ENCODE peak calls at places on chromosomes 11 and 22, in ten cellular contexts. C is OCI-LY7, G is IMR-90, X is heart right ventricle, P is uterus, E is gastrocnemius medialis, B is tibial nerve, T is DND-41, F is sigmoid colon, N is endodermal cell. K is an unnamed sample. For H3K36me3, the result is how much of the 10 kb centered on the place peaks cover.

GRCh38 chr11:61731956-61732675 is 20.3 kb upstream of the MYRF start:
- DNase-seq in C (no peak), G (no peak), X (no peak), P (no peak), E (no peak), B (no peak), T (no peak), F (no peak), N (no peak), K (no peak)

GRCh38 chr11:10612217-10612862 is 43.9 kb upstream of the LYVE1 start:
- DNase-seq in C (no peak), G (no peak), X (no peak), P (no peak), E (no peak), B (no peak), T (no peak), F (no peak), N (no peak), K (no peak)

GRCh38 chr11:116605543-116605942 is 167.2 kb downstream of the BUD13 start:
- DNase-seq in C (peak), G (peak), X (no peak), P (no peak), E (no peak), B (no peak), T (peak), F (peak), N (peak), K (no peak)

GRCh38 chr11:116641561-116642045 is 131.2 kb downstream of the BUD13 start:
- DNase-seq in C (peak), G (no peak), X (peak), P (peak), E (peak), B (no peak), T (peak), F (no peak), N (peak), K (peak)

GRCh38 chr22:29798318-29798717 is 31.1 kb downstream of the UQCR10 start:
- DNase-seq in C (peak), G (no peak), X (no peak), P (no peak), E (no peak), B (no peak), T (peak), F (no peak), N (no peak), K (no peak)

GRCh38 chr22:39496131-39496838 is 5.8 kb upstream of the MIEF1 start:
- DNase-seq in C (peak), G (peak), X (peak), P (peak), E (peak), B (peak), T (peak), F (peak), N (peak), K (peak)

GRCh38 chr11:8810331-8811301 is 100.4 kb upstream of the AKIP1 start:
- DNase-seq in C (no peak), G (peak), X (peak), P (peak), E (peak), B (peak), T (no peak), F (peak), N (peak), K (peak)

GRCh38 chr22:46659791-46660186 is 39.6 kb downstream of the GRAMD4 start:
- DNase-seq in C (no peak), G (no peak), X (no peak), P (no peak), E (peak), B (no peak), T (no peak), F (no peak), N (no peak), K (no peak)

GRCh38 chr22:18954941-18955571 is 19.0 kb upstream of the PRODH start:
- DNase-seq in C (no peak), G (no peak), X (no peak), P (no peak), E (no peak), B (no peak), T (no peak), F (peak), N (no peak), K (no peak)

GRCh38 chr22:48257690-48258065 is 1495.2 kb downstream of the TBC1D22A start:
- DNase-seq in C (no peak), G (no peak), X (no peak), P (peak), E (no peak), B (no peak), T (no peak), F (no peak), N (peak), K (peak)

GRCh38 chr11:81224396-81224795 is 1509.3 kb downstream of the FAM181B start:
- DNase-seq in C (no peak), G (no peak), X (no peak), P (no peak), E (no peak), B (no peak), T (no peak), F (no peak), N (no peak), K (no peak)

GRCh38 chr11:73157141-73158010 is 15.3 kb upstream of the FCHSD2 start:
- DNase-seq in C (peak), G (peak), X (peak), P (peak), E (peak), B (no peak), T (no peak), F (peak), N (peak), K (no peak)

GRCh38 chr11:84671325-84672019 is 955.7 kb downstream of the DLG2 start:
- DNase-seq in C (no peak), G (no peak), X (no peak), P (no peak), E (no peak), B (no peak), T (no peak), F (no peak), N (no peak), K (no peak)

GRCh38 chr22:41672780-41673509 is 15.7 kb downstream of the SNU13 start:
- DNase-seq in C (peak), G (no peak), X (no peak), P (no peak), E (no peak), B (no peak), T (no peak), F (no peak), N (no peak), K (no peak)

GRCh38 chr11:84722583-84723108 is 904.5 kb downstream of the DLG2 start:
- DNase-seq in C (peak), G (no peak), X (no peak), P (no peak), E (no peak), B (no peak), T (no peak), F (no peak), N (peak), K (no peak)

GRCh38 chr11:1834132-1834610 is 619 bp upstream of the SYT8 start:
- DNase-seq in C (no peak), G (no peak), X (peak), P (no peak), E (peak), B (no peak), T (no peak), F (no peak), N (no peak), K (peak)

GRCh38 chr11:57514538-57515331 is 767 bp downstream of the SLC43A1 start:
- DNase-seq in C (peak), G (peak), X (peak), P (peak), E (peak), B (peak), T (peak), F (peak), N (peak), K (peak)

GRCh38 chr11:95922536-95923440 is 1.1 kb downstream of the MTMR2 start:
- DNase-seq in C (no peak), G (no peak), X (no peak), P (no peak), E (no peak), B (no peak), T (no peak), F (no peak), N (no peak), K (no peak)

DNA sequence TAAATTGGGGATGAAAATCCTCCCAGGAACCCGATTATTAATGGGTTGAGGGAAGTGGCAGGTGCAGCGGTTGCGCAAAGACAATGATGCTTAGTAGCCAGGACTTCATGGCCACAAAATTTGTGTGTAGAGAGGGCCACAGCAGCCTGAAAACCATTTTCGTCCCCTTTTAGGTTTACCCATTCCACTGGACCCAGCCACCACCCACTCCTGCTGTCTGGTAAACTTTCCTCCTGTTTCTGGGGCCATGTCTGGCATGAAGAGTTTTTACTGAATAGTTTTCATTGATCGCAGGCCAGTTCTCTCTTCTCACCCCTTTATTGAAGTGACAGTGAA is 69.5 kb upstream of the SYT13 start:
- DNase-seq in C (no peak), G (no peak), X (no peak), P (no peak), E (no peak), B (no peak), T (no peak), F (no peak), N (no peak), K (no peak)
- H3K27ac ChIP-seq in C (no peak), G (no peak), X (peak), P (peak), E (peak), B (peak), T (no peak), F (peak), N (no peak), K (peak)

DNA sequence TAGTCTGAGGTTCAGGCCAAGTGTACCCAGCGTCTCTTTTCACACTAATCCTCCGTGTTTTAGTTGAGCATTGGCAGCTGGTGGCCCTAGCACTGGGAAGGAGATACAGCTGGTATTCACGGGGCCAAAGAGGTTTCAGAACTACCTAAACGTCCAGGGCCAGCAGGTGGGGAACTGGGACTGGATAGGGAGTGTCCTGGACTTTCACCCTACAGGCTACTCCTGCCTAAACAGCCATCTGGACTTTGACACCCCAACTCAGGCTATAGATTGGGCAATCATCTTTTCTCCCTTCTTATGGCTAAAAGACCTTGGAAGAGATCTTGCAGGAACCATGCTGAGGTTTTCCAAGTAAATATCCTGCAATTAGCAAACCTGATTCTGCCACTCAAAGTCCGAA is 2.8 kb downstream of the SPON1 start:
- DNase-seq in C (no peak), G (no peak), X (no peak), P (no peak), E (no peak), B (no peak), T (no peak), F (no peak), N (peak), K (no peak)
- TF ChIP-seq CTCF in C (no peak), G (no peak), X (no peak), P (no peak), E (no peak), B (no peak), T (no peak), F (no peak), N (no peak), K (no peak)

GRCh38 chr11:44079376-44079775 is 13.3 kb downstream of the ACCS start:
- DNase-seq in C (no peak), G (no peak), X (no peak), P (no peak), E (no peak), B (no peak), T (no peak), F (no peak), N (no peak), K (no peak)

GRCh38 chr11:44082645-44083044 is 12.8 kb upstream of the EXT2 start:
- DNase-seq in C (no peak), G (no peak), X (no peak), P (no peak), E (no peak), B (no peak), T (no peak), F (no peak), N (no peak), K (no peak)

GRCh38 chr11:44080951-44081350 is 14.5 kb upstream of the EXT2 start:
- DNase-seq in C (no peak), G (no peak), X (no peak), P (no peak), E (no peak), B (no peak), T (no peak), F (no peak), N (no peak), K (no peak)

GRCh38 chr11:44083433-44083832 is 12.0 kb upstream of the EXT2 start:
- DNase-seq in C (no peak), G (no peak), X (no peak), P (no peak), E (no peak), B (no peak), T (no peak), F (no peak), N (no peak), K (no peak)

GRCh38 chr11:44078794-44079193 is 12.7 kb downstream of the ACCS start:
- DNase-seq in C (no peak), G (no peak), X (no peak), P (no peak), E (no peak), B (no peak), T (no peak), F (no peak), N (peak), K (no peak)
- H3K36me3 ChIP-seq in C (under half), G (under half), X (under half), P (under half), E (under half), B (half or more), T (under half), F (under half), N (under half), K (under half)

GRCh38 chr22:27260087-27260730 is 541.3 kb downstream of the MN1 start:
- DNase-seq in C (no peak), G (no peak), X (no peak), P (no peak), E (no peak), B (no peak), T (no peak), F (no peak), N (no peak), K (no peak)

GRCh38 chr22:27258773-27259172 is 542.8 kb downstream of the MN1 start:
- DNase-seq in C (no peak), G (no peak), X (no peak), P (no peak), E (no peak), B (no peak), T (no peak), F (no peak), N (no peak), K (no peak)

GRCh38 chr22:27259390-27259789 is 542.2 kb downstream of the MN1 start:
- DNase-seq in C (no peak), G (no peak), X (no peak), P (no peak), E (no peak), B (no peak), T (no peak), F (no peak), N (no peak), K (no peak)

GRCh38 chr22:27255580-27255979 is 546.0 kb downstream of the MN1 start:
- DNase-seq in C (no peak), G (no peak), X (no peak), P (no peak), E (no peak), B (no peak), T (no peak), F (no peak), N (no peak), K (no peak)

GRCh38 chr22:27257987-27258386 is 543.6 kb downstream of the MN1 start:
- DNase-seq in C (no peak), G (no peak), X (no peak), P (no peak), E (no peak), B (no peak), T (no peak), F (no peak), N (no peak), K (no peak)
- H3K27ac ChIP-seq in C (no peak), G (no peak), X (no peak), P (no peak), E (no peak), B (no peak), T (no peak), F (no peak), N (no peak), K (no peak)

GRCh38 chr11:5989203-5989602 is 2.4 kb upstream of the OR52L1 start:
- DNase-seq in C (no peak), G (no peak), X (no peak), P (no peak), E (no peak), B (no peak), T (no peak), F (no peak), N (no peak), K (no peak)
- TF ChIP-seq CTCF in C (no peak), G (no peak), X (no peak), P (no peak), E (no peak), B (no peak), T (no peak), F (no peak), N (no peak), K (no peak)

GRCh38 chr11:36400768-36401455 is 104.8 kb downstream of the PRR5L start:
- DNase-seq in C (no peak), G (no peak), X (no peak), P (no peak), E (no peak), B (no peak), T (peak), F (no peak), N (peak), K (no peak)
- H3K36me3 ChIP-seq in C (under half), G (under half), X (under half), P (under half), E (under half), B (under half), T (under half), F (under half), N (under half), K (under half)

GRCh38 chr11:20010861-20011225 is 149.4 kb downstream of the DBX1 start:
- DNase-seq in C (no peak), G (no peak), X (no peak), P (no peak), E (no peak), B (no peak), T (no peak), F (no peak), N (no peak), K (no peak)

GRCh38 chr11:20010106-20010860 is 150.0 kb downstream of the DBX1 start:
- DNase-seq in C (no peak), G (no peak), X (no peak), P (no peak), E (no peak), B (no peak), T (no peak), F (no peak), N (no peak), K (no peak)

GRCh38 chr11:20008190-20008801 is 152.0 kb downstream of the DBX1 start:
- DNase-seq in C (no peak), G (no peak), X (no peak), P (no peak), E (no peak), B (no peak), T (no peak), F (no peak), N (no peak), K (no peak)

GRCh38 chr11:20007386-20007785 is 152.9 kb downstream of the DBX1 start:
- DNase-seq in C (no peak), G (no peak), X (no peak), P (no peak), E (no peak), B (no peak), T (no peak), F (no peak), N (no peak), K (no peak)

GRCh38 chr11:20008870-20009644 is 151.2 kb downstream of the DBX1 start:
- DNase-seq in C (no peak), G (no peak), X (no peak), P (no peak), E (no peak), B (no peak), T (no peak), F (no peak), N (no peak), K (no peak)
- H3K27ac ChIP-seq in C (no peak), G (no peak), X (peak), P (peak), E (no peak), B (no peak), T (no peak), F (peak), N (no peak), K (no peak)

DNA sequence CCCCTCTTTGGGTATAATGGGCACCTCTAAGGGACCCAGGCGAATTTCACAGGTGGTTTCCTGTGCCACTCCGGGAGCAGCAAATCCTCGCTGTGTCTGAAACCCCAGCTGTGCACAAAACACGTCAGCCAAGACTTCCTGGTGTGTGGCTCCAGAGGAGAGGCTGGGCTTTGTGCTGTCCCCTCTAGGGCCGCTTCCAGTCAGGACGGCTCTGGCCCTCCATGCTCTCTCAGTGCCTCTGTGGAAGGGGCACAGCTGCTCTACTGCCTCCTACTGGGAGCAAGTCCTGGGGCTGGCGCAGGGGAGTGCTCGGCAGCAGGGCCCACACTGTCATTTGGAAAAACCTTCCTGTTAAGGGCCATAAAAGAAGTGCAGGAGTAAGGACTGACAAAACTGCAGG is 23.7 kb upstream of the ARFGAP3 start:
- DNase-seq in C (no peak), G (no peak), X (no peak), P (no peak), E (no peak), B (no peak), T (no peak), F (no peak), N (peak), K (no peak)
- TF ChIP-seq CTCF in C (peak), G (no peak), X (no peak), P (no peak), E (no peak), B (no peak), T (peak), F (no peak), N (peak), K (no peak)

K was measured in lung.